ENCODE peak calls at places on chromosomes 16 and 17, in eight cellular contexts. K, J, O, G, N, Q, E and P are unnamed samples. For H3K27me3, the result is how much of the 10 kb centered on the place peaks cover.

GRCh38 chr16:3490911-3491629 is 4.2 kb downstream of the C16orf90 start:
- DNase-seq in G (no peak), O (no peak), N (no peak), Q (no peak), E (no peak), J (no peak), K (no peak), P (no peak)

GRCh38 chr16:3578610-3579551 is 1.7 kb upstream of the NLRC3 start:
- DNase-seq in N (no peak), Q (peak), J (no peak), E (peak), K (no peak), G (no peak), O (no peak), P (no peak)

GRCh38 chr16:27436065-27436464 is 34.1 kb downstream of the IL21R start:
- DNase-seq in O (peak), Q (no peak), N (no peak), G (no peak), K (peak), J (peak), E (no peak), P (peak)

GRCh38 chr16:70364399-70364798 is 17.7 kb downstream of the DDX19A start:
- DNase-seq in N (no peak), J (no peak), Q (no peak), K (no peak), G (no peak), E (no peak), O (no peak), P (no peak)

GRCh38 chr17:82015311-82015971 is 7.2 kb downstream of the CENPX start:
- DNase-seq in N (no peak), O (no peak), K (no peak), G (no peak), E (no peak), J (no peak), Q (no peak), P (no peak)

GRCh38 chr16:49592507-49593422 is 219.2 kb downstream of the C16orf78 start:
- DNase-seq in N (no peak), O (peak), K (peak), E (peak), Q (peak), G (no peak), J (no peak), P (peak)

GRCh38 chr17:59454633-59455105 is 110.7 kb upstream of the DHX40 start:
- DNase-seq in K (no peak), G (no peak), J (no peak), N (peak), Q (no peak), O (no peak), E (no peak), P (no peak)

GRCh38 chr16:28609631-28610594 is at the start of gene SULT1A1:
- DNase-seq in K (no peak), N (peak), E (no peak), G (no peak), J (peak), Q (peak), O (no peak), P (peak)

GRCh38 chr16:76241735-76242134 is 35.5 kb upstream of the CNTNAP4 start:
- DNase-seq in K (no peak), J (no peak), O (no peak), G (no peak), N (no peak), Q (no peak), E (no peak), P (no peak)

GRCh38 chr17:39270923-39271322 is 45.2 kb upstream of the STAC2 start:
- DNase-seq in G (peak), E (peak), K (no peak), J (no peak), Q (no peak), O (no peak), N (no peak), P (no peak)

DNA sequence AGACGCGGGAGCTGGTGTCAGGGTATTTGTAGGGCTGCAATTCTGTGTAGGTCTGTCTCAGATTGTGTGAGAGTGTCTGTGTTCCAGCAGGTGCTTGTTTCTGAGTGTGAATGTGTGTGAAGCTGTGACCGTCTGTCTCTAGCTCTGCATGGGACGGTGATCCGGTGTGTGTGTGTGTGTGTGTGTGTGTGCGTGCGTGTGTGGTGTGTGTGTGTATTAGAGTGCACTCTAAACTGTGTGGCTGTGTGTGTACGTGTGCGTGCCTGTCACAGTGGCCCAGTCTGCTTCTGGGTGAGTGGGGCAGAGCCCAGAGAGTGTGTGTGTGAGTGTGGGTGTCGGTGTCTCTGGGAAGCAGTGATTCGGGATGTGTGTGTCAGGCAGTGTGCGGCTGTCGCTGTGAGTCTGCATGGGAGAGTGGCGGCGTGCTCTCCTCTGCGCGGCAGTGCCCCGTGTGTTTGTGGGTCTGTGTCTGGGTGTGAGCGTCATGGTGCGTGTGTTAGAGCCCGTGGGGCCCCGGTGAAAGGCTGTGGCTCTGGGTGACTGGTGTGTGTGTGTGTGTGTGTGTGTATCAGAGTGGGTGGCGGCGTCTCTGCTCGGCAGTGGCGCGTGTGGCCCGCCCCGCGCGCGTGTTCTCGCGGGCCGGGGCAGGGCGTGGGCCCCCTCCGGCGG is 434 bp upstream of the WSCD1 start:
- DNase-seq in Q (peak), E (no peak), J (no peak), O (no peak), K (no peak), G (no peak), N (no peak), P (no peak)
- H3K4me3 ChIP-seq in Q (peak), E (no peak), J (peak), O (peak), K (peak), G (no peak), N (no peak), P (peak)

GRCh38 chr16:57899771-57900661 is 70.9 kb downstream of the CNGB1 start:
- DNase-seq in J (no peak), K (peak), N (peak), O (peak), Q (peak), E (peak), G (peak), P (no peak)

GRCh38 chr16:57904101-57904500 is 66.8 kb downstream of the CNGB1 start:
- DNase-seq in Q (no peak), N (no peak), J (no peak), E (no peak), G (no peak), K (no peak), O (no peak), P (no peak)

GRCh38 chr16:57900796-57901479 is 70.0 kb downstream of the CNGB1 start:
- DNase-seq in J (no peak), G (no peak), O (no peak), K (no peak), N (no peak), E (no peak), Q (no peak), P (no peak)

GRCh38 chr16:57903656-57904055 is 67.3 kb downstream of the CNGB1 start:
- DNase-seq in E (no peak), O (no peak), K (no peak), J (no peak), N (no peak), G (no peak), Q (peak), P (no peak)

DNA sequence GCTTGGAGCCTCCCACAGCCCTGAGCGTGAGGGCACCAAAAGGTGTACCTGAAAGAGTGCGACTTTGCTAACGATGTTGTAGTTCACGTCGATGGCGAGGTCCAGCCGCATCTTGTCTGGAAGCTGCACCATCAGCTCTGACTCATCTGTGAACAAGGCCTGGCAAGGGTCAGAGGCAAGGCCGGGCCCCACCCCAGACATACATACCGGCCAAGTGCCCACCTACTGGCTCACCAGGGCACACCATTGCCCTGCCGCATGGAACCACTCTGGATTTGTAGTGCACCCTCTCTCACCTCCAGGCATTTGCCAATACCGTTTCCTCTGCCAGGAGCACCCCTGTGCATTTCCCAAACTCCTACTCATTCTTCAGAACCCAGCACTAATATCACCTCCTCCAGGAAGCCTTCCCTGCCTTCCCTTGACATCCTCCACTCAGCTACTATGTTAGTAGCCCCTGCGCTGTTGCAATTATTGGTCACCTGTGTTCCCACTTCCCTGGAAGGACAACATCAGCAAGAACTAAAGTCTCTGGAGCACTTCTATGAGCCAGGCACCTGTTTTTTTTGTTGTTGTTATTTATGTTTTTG is 69.4 kb downstream of the CNGB1 start:
- DNase-seq in G (no peak), J (no peak), E (no peak), N (no peak), Q (no peak), O (no peak), K (no peak), P (no peak)
- H3K27me3 ChIP-seq in G (under half), J (under half), E (under half), N (under half), Q (under half), O (under half), K (under half), P (under half)

GRCh38 chr16:85917012-85917411 is 18.1 kb downstream of the IRF8 start:
- DNase-seq in N (no peak), Q (no peak), K (no peak), G (no peak), E (no peak), O (no peak), J (no peak), P (no peak)

GRCh38 chr16:85915125-85915845 is 16.3 kb downstream of the IRF8 start:
- DNase-seq in K (no peak), N (no peak), Q (no peak), E (no peak), J (no peak), G (no peak), O (no peak), P (no peak)

GRCh38 chr16:85914423-85914794 is 15.4 kb downstream of the IRF8 start:
- DNase-seq in N (no peak), Q (no peak), J (no peak), G (no peak), O (no peak), E (no peak), K (no peak), P (no peak)

GRCh38 chr16:85917959-85918358 is 19.0 kb downstream of the IRF8 start:
- DNase-seq in O (no peak), J (no peak), G (no peak), K (no peak), E (no peak), N (no peak), Q (no peak), P (no peak)

DNA sequence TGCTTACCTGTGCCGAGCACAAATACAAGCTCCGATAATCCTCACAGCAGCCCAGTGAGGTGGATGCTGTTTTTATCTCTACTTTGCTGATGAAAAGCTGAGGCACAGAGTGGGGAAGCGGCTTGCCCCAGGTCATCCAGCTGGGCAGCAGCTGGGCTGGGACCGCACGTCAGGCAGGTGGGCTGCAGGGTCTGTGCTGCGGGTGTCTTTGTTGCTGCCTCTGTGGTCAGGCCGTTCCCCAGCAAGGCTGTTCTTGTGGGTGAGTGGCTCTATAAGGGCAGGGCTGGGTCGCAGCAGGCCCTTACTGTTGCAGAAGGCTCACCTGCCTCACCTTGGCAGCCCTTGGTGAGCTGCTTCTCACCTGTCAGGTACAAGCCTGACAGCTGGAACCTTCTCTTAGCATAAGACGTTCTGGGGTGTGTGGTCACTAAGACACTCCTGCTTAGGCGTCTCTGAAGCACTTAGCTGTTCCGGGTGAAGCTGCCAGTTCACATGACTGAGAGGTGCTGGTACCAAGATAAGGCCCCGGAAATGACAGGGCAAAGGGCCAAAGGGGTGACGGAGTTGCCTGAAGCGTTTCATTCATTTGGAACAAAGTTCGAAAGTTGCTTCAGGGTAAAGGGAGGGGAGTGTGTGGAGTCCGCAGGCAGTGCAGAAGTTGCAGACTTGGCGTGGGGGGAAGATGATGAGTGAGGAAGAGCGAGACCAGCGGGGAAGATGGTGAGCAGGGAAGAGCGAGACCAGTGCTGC is 17.4 kb downstream of the IRF8 start:
- DNase-seq in J (no peak), G (no peak), K (no peak), O (no peak), Q (peak), E (peak), N (peak), P (no peak)
- H3K27ac ChIP-seq in J (no peak), G (no peak), K (no peak), O (no peak), Q (peak), E (no peak), N (no peak), P (no peak)

GRCh38 chr17:29180788-29181160 is 576 bp upstream of the MYO18A start:
- DNase-seq in G (no peak), K (no peak), J (no peak), Q (no peak), O (no peak), E (no peak), N (no peak), P (no peak)
- H3K4me3 ChIP-seq in G (peak), K (peak), J (peak), Q (peak), O (peak), E (peak), N (peak), P (peak)

DNA sequence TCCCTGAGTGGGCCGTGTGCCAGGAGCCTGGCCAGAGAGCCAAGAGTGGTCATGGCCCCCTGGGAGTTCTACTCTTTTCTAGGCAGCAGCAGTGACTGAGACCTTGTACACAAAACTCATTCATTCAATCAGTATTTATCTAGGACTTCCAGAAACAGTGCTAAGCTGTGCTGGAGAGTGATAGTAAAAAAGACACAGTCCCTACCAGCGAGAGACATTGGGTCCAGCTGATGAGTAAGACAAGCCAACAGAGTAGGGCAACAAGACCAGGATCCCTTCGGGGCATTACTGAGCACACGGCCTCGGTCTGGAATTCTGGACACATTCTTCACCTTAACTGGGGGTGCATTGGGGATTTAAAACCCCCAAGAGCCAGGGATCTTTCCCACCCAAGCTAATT is 20.2 kb downstream of the CBX4 start:
- DNase-seq in E (no peak), K (no peak), O (no peak), N (no peak), G (no peak), J (no peak), Q (no peak), P (no peak)
- H3K27me3 ChIP-seq in E (half or more), K (under half), O (under half), N (under half), G (under half), J (under half), Q (under half), P (under half)

GRCh38 chr17:2023692-2024571 is 1.2 kb downstream of the RTN4RL1 start:
- DNase-seq in E (peak), G (no peak), O (no peak), Q (peak), N (peak), K (peak), J (no peak), P (no peak)

GRCh38 chr17:2023256-2023655 is 1.9 kb downstream of the RTN4RL1 start:
- DNase-seq in K (no peak), O (no peak), G (no peak), E (no peak), Q (no peak), N (no peak), J (no peak), P (no peak)

GRCh38 chr17:2025622-2026309 is 632 bp upstream of the RTN4RL1 start:
- DNase-seq in N (peak), O (peak), G (peak), K (peak), J (no peak), E (peak), Q (peak), P (no peak)

GRCh38 chr17:2024572-2025219 is 438 bp downstream of the RTN4RL1 start:
- DNase-seq in Q (no peak), O (no peak), N (peak), K (no peak), G (no peak), E (no peak), J (no peak), P (no peak)

DNA sequence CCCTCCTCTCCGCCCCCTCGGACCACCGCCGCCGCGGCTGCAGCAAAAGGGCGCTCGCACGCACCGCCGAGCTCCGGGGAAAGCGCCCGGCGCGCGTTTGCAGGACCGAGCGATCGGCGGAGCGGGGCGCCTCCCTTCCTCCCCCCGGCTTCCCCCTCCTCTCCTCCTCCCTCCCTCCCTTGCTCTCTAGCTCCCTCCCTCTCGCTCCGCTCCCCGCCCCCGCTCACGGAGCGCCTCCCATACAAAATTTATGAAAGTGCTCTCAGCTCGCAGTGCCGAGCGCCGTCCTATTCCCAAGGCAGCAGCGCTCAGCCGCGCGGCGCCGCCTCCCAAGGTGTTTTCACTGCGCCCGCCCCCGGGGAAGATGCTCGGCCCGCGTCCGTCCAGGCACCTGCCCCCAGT is at the start of gene RTN4RL1:
- DNase-seq in K (peak), N (peak), E (peak), G (no peak), Q (peak), O (peak), J (no peak), P (no peak)
- H3K27ac ChIP-seq in K (no peak), N (no peak), E (no peak), G (no peak), Q (no peak), O (peak), J (peak), P (peak)

GRCh38 chr16:54193013-54193655 is 93.5 kb downstream of the IRX3 start:
- DNase-seq in E (no peak), K (no peak), O (no peak), Q (no peak), J (no peak), N (no peak), G (no peak), P (no peak)
- H3K4me3 ChIP-seq in E (no peak), K (peak), O (no peak), Q (no peak), J (no peak), N (no peak), G (no peak), P (peak)

GRCh38 chr17:49965522-49965905 is 3.5 kb upstream of the DLX4 start:
- DNase-seq in K (no peak), J (no peak), G (no peak), N (no peak), E (no peak), Q (no peak), O (no peak), P (no peak)

GRCh38 chr17:49963277-49963625 is 5.7 kb upstream of the DLX4 start:
- DNase-seq in K (no peak), G (no peak), Q (no peak), N (no peak), E (no peak), O (no peak), J (no peak), P (no peak)

GRCh38 chr17:49963626-49964538 is 5.1 kb upstream of the DLX4 start:
- DNase-seq in E (no peak), G (no peak), K (no peak), J (no peak), O (no peak), Q (no peak), N (no peak), P (no peak)

GRCh38 chr17:49966767-49967166 is 2.2 kb upstream of the DLX4 start:
- DNase-seq in G (no peak), O (no peak), Q (no peak), E (no peak), N (no peak), K (no peak), J (no peak), P (no peak)

GRCh38 chr17:49964539-49965521 is 4.2 kb upstream of the DLX4 start:
- DNase-seq in G (no peak), E (no peak), N (no peak), K (no peak), J (no peak), O (no peak), Q (no peak), P (no peak)
- H3K27me3 ChIP-seq in G (half or more), E (half or more), N (under half), K (under half), J (under half), O (half or more), Q (half or more), P (under half)

GRCh38 chr17:42460371-42460770 is 1.7 kb downstream of the ATP6V0A1 start:
- DNase-seq in G (no peak), Q (no peak), N (peak), K (no peak), E (no peak), O (no peak), J (no peak), P (no peak)
- H3K27ac ChIP-seq in G (no peak), Q (peak), N (peak), K (peak), E (no peak), O (peak), J (peak), P (no peak)

GRCh38 chr17:35116845-35117244 is 2.8 kb downstream of the RAD51D start:
- DNase-seq in J (no peak), E (no peak), N (no peak), K (no peak), O (no peak), Q (no peak), G (no peak), P (no peak)

GRCh38 chr17:35117984-35118383 is 1.7 kb downstream of the RAD51D start:
- DNase-seq in J (no peak), E (no peak), K (no peak), G (peak), O (no peak), Q (no peak), N (peak), P (no peak)

GRCh38 chr17:35121315-35121714 is at the start of gene FNDC8:
- DNase-seq in G (no peak), E (no peak), O (no peak), Q (no peak), N (no peak), K (no peak), J (no peak), P (no peak)

GRCh38 chr17:35119370-35120185 is at the start of gene RAD51D:
- DNase-seq in J (no peak), N (peak), E (peak), G (peak), Q (peak), O (peak), K (peak), P (no peak)
- H3K4me3 ChIP-seq in J (peak), N (peak), E (peak), G (peak), Q (peak), O (peak), K (peak), P (peak)